ENCODE peak calls at places on chromosomes 16 and 17, in seven cellular contexts. One of them, this sample, is unnamed.
A peak's percentile ranks its signal among the peaks of the same experiment; 100 is the strongest.

GRCh38 chr17:41367426-41368075 is 2.1 kb downstream of the KRT33B start:
- DNase-seq in A549: no peak
- DNase-seq in sciatic nerve: no peak
- DNase-seq in activated CD4-positive, alpha-beta T cell treated with anti-CD3 and anti-CD28 coated beads, Interleukin-2, amount 50 U/mL, for 1 hour: no peak
- DNase-seq in AML-193: no peak
- DNase-seq in iPS-NIHi11: no peak
- DNase-seq in H1: no peak
- DNase-seq in this sample: no peak

GRCh38 chr17:73010414-73010813 is 82.1 kb downstream of the SLC39A11 start:
- DNase-seq in H1: no peak
- DNase-seq in activated CD4-positive, alpha-beta T cell treated with anti-CD3 and anti-CD28 coated beads, Interleukin-2, amount 50 U/mL, for 1 hour: no peak
- DNase-seq in iPS-NIHi11: no peak
- DNase-seq in sciatic nerve: no peak
- DNase-seq in AML-193: no peak
- DNase-seq in A549: no peak
- DNase-seq in this sample: no peak

GRCh38 chr16:8804313-8804712 is 6.7 kb downstream of the PMM2 start:
- DNase-seq in H1: no peak
- DNase-seq in iPS-NIHi11: no peak
- DNase-seq in activated CD4-positive, alpha-beta T cell treated with anti-CD3 and anti-CD28 coated beads, Interleukin-2, amount 50 U/mL, for 1 hour: no peak
- DNase-seq in sciatic nerve: no peak
- DNase-seq in A549: no peak
- DNase-seq in AML-193: no peak
- DNase-seq in this sample: no peak

GRCh38 chr16:72947379-72948237 is 100.3 kb downstream of the ZFHX3 start:
- DNase-seq in A549: no peak
- DNase-seq in sciatic nerve: no peak
- DNase-seq in activated CD4-positive, alpha-beta T cell treated with anti-CD3 and anti-CD28 coated beads, Interleukin-2, amount 50 U/mL, for 1 hour: no peak
- DNase-seq in AML-193: no peak
- DNase-seq in iPS-NIHi11: peak; percentile 49
- DNase-seq in H1: no peak
- DNase-seq in this sample: no peak

GRCh38 chr17:50638572-50638850 is 3.8 kb downstream of the ABCC3 start:
- DNase-seq in H1: no peak
- DNase-seq in A549: peak; percentile 97
- DNase-seq in activated CD4-positive, alpha-beta T cell treated with anti-CD3 and anti-CD28 coated beads, Interleukin-2, amount 50 U/mL, for 1 hour: no peak
- DNase-seq in iPS-NIHi11: no peak
- DNase-seq in AML-193: no peak
- DNase-seq in sciatic nerve: no peak
- DNase-seq in this sample: no peak

GRCh38 chr16:69906838-69907301 is 44.3 kb upstream of the CLEC18A start:
- DNase-seq in A549: no peak
- DNase-seq in iPS-NIHi11: no peak
- DNase-seq in H1: no peak
- DNase-seq in AML-193: no peak
- DNase-seq in sciatic nerve: no peak
- DNase-seq in activated CD4-positive, alpha-beta T cell treated with anti-CD3 and anti-CD28 coated beads, Interleukin-2, amount 50 U/mL, for 1 hour: no peak
- DNase-seq in this sample: no peak

GRCh38 chr17:9279911-9280310 is 258.6 kb downstream of the NTN1 start:
- DNase-seq in sciatic nerve: no peak
- DNase-seq in AML-193: no peak
- DNase-seq in A549: no peak
- DNase-seq in iPS-NIHi11: no peak
- DNase-seq in activated CD4-positive, alpha-beta T cell treated with anti-CD3 and anti-CD28 coated beads, Interleukin-2, amount 50 U/mL, for 1 hour: no peak
- DNase-seq in H1: no peak
- DNase-seq in this sample: no peak

GRCh38 chr17:50173335-50173941 is 7.6 kb downstream of the SGCA start:
- DNase-seq in activated CD4-positive, alpha-beta T cell treated with anti-CD3 and anti-CD28 coated beads, Interleukin-2, amount 50 U/mL, for 1 hour: no peak
- DNase-seq in iPS-NIHi11: no peak
- DNase-seq in A549: peak; percentile 46
- DNase-seq in H1: no peak
- DNase-seq in AML-193: no peak
- DNase-seq in sciatic nerve: no peak
- DNase-seq in this sample: no peak

GRCh38 chr17:337866-338265 is 14.7 kb downstream of the RPH3AL start:
- DNase-seq in AML-193: no peak
- DNase-seq in activated CD4-positive, alpha-beta T cell treated with anti-CD3 and anti-CD28 coated beads, Interleukin-2, amount 50 U/mL, for 1 hour: no peak
- DNase-seq in sciatic nerve: no peak
- DNase-seq in H1: no peak
- DNase-seq in iPS-NIHi11: no peak
- DNase-seq in A549: no peak
- DNase-seq in this sample: no peak

GRCh38 chr17:2406903-2407790 is 6.3 kb upstream of the MNT start:
- DNase-seq in H1: no peak
- DNase-seq in A549: peak; percentile 89
- DNase-seq in activated CD4-positive, alpha-beta T cell treated with anti-CD3 and anti-CD28 coated beads, Interleukin-2, amount 50 U/mL, for 1 hour: no peak
- DNase-seq in iPS-NIHi11: peak; percentile 23
- DNase-seq in sciatic nerve: peak; percentile 76
- DNase-seq in AML-193: no peak
- DNase-seq in this sample: no peak

GRCh38 chr17:7336240-7337175 is at the start of gene ACAP1:
- DNase-seq in H1: peak; percentile 79
- DNase-seq in iPS-NIHi11: peak; percentile 41
- DNase-seq in sciatic nerve: peak; percentile 53
- DNase-seq in activated CD4-positive, alpha-beta T cell treated with anti-CD3 and anti-CD28 coated beads, Interleukin-2, amount 50 U/mL, for 1 hour: peak; percentile 86
- DNase-seq in A549: no peak
- DNase-seq in AML-193: peak; percentile 31
- DNase-seq in this sample: no peak

GRCh38 chr17:7932483-7932891 is 481 bp downstream of the CNTROB start:
- DNase-seq in sciatic nerve: peak; percentile 61
- DNase-seq in A549: peak; percentile 51
- DNase-seq in H1: peak; percentile 58
- DNase-seq in activated CD4-positive, alpha-beta T cell treated with anti-CD3 and anti-CD28 coated beads, Interleukin-2, amount 50 U/mL, for 1 hour: no peak
- DNase-seq in iPS-NIHi11: peak; percentile 57
- DNase-seq in AML-193: no peak
- DNase-seq in this sample: no peak